ENCODE peak calls at places on chromosomes 11 and 22, in seven cellular contexts. U is IMR-90, X is tibial nerve, O is right lobe of liver, K is gastrocnemius medialis, W is HCT116, I is NB4. B is an unnamed sample.

GRCh38 chr11:43556892-43557291 is 123.6 kb upstream of the HSD17B12 start:
- DNase-seq in X (no peak), U (no peak), K (no peak), O (no peak), W (no peak), I (no peak), B (no peak)

GRCh38 chr11:35144811-35145210 is 5.8 kb downstream of the CD44 start:
- DNase-seq in K (no peak), U (peak; percentile 72), W (no peak), O (no peak), X (no peak), I (peak; percentile 30), B (no peak)

GRCh38 chr11:78370406-78371172 is 47.0 kb downstream of the GAB2 start:
- DNase-seq in W (no peak), U (peak; percentile 41), I (no peak), X (no peak), O (no peak), K (no peak), B (no peak)

GRCh38 chr11:40384991-40385390 is 1074.5 kb downstream of the LRRC4C start:
- DNase-seq in X (no peak), U (peak; percentile 79), W (no peak), I (no peak), O (no peak), K (no peak), B (no peak)

GRCh38 chr11:26960265-26960664 is 33.6 kb upstream of the FIBIN start:
- DNase-seq in I (no peak), X (no peak), O (no peak), W (no peak), K (no peak), U (peak; percentile 43), B (no peak)

GRCh38 chr22:40819741-40820140 is 595 bp upstream of the SLC25A17 start:
- DNase-seq in K (no peak), I (peak; percentile 53), W (no peak), U (peak; percentile 42), O (no peak), X (no peak), B (no peak)

GRCh38 chr11:128055576-128056217 is 531.7 kb downstream of the ETS1 start:
- DNase-seq in I (no peak), X (no peak), K (no peak), U (no peak), W (no peak), O (no peak), B (no peak)

GRCh38 chr11:85922367-85922766 is 67.2 kb downstream of the CCDC83 start:
- DNase-seq in O (no peak), K (no peak), I (no peak), U (no peak), X (no peak), W (no peak), B (no peak)

GRCh38 chr11:76801736-76802135 is 18.6 kb downstream of the TSKU start:
- DNase-seq in U (peak; percentile 59), X (no peak), K (no peak), O (peak; percentile 36), I (no peak), W (no peak), B (no peak)

GRCh38 chr22:28027453-28028448 is 108.7 kb upstream of the PITPNB start:
- DNase-seq in K (peak; percentile 48), O (no peak), X (no peak), W (no peak), U (no peak), I (no peak), B (no peak)

GRCh38 chr11:102798012-102798746 is at the start of gene MMP1:
- DNase-seq in I (no peak), O (no peak), W (no peak), X (no peak), U (peak; percentile 90), K (no peak), B (no peak)

GRCh38 chr22:30605449-30606110 is 1.4 kb upstream of the TCN2 start:
- DNase-seq in O (peak; percentile 58), X (no peak), K (no peak), I (peak; percentile 66), U (peak; percentile 25), W (peak; percentile 52), B (peak; percentile 61)

GRCh38 chr11:78961186-78961782 is 386.6 kb upstream of the NARS2 start:
- DNase-seq in W (peak; percentile 15), K (no peak), U (peak; percentile 46), X (no peak), O (no peak), I (peak; percentile 16), B (peak; percentile 64)

GRCh38 chr11:19218216-19218615 is 16.4 kb upstream of the CSRP3 start:
- DNase-seq in O (no peak), I (no peak), X (no peak), W (no peak), K (peak; percentile 46), U (no peak), B (no peak)

GRCh38 chr22:49547751-49548239 is 279.9 kb downstream of the BRD1 start:
- DNase-seq in I (no peak), W (no peak), X (no peak), K (no peak), U (no peak), O (peak; percentile 31), B (no peak)

GRCh38 chr11:130383363-130384168 is 44.8 kb downstream of the ADAMTS8 start:
- DNase-seq in U (peak; percentile 100), K (peak; percentile 55), X (no peak), W (no peak), O (no peak), I (peak; percentile 72), B (no peak)

GRCh38 chr22:43515411-43515810 is 103.6 kb downstream of the MPPED1 start:
- DNase-seq in K (no peak), W (no peak), I (no peak), X (no peak), O (no peak), U (no peak), B (no peak)

GRCh38 chr22:20091690-20092476 is 11.8 kb downstream of the DGCR8 start:
- DNase-seq in W (no peak), O (no peak), K (no peak), X (no peak), U (no peak), I (no peak), B (no peak)
- TF ChIP-seq POLR2A in W (no peak), O (no peak), K (no peak), X (no peak), U (no peak), I (no peak), B (no peak)

GRCh38 chr11:133911169-133911568 is 45.6 kb downstream of the IGSF9B start:
- DNase-seq in U (no peak), X (no peak), O (no peak), W (no peak), I (peak; percentile 36), K (no peak), B (no peak)
- TF ChIP-seq CTCF in U (no peak), X (no peak), O (no peak), W (peak; percentile 41), I (peak; percentile 39), K (no peak), B (peak; percentile 4)

DNA sequence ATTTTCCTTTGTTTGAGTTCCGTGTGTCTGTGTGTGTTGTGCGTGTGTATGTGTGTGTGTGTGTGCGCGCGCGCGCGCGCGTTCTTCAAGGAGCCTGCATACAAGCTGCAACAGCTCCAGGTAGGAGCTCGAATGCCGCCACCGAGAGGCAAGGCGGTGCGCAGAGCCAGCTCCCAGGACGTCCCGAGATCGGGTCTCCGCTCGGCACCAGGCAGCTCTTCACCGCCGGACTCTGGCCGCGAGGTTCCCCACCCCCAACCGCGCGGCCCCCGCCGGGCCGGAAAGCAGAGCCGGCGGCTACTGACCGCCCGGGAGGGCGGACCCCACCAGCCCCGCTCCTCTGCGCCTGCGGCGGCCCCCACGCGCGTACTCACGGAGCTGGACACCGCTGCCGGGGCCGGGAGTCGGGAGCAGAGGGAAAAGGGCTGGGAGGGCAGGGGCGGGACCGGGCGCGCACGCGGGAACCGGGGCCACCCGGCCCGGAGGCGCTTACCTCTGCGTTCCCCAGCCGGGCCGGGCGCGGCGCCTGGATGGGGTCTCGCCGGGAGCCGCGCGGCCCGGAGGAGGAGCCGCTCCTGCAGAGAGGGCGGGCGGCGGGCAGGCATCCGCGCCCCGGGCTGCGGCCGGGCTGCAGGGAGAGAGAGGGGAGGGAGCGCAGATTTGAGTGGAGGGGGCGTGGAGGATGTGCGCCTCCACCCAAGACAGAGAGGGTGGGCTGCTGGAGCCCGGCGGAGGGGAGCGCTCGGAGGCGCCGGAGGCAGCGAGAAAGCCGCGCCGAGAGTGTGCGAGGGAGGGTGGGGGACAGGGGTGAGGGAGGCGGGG is 40.3 kb upstream of the AKIP1 start:
- DNase-seq in K (no peak), X (peak; percentile 23), U (peak; percentile 75), W (peak; percentile 68), O (peak; percentile 52), I (peak; percentile 47), B (peak; percentile 62)
- TF ChIP-seq POLR2A in K (no peak), X (no peak), U (no peak), W (no peak), O (no peak), I (no peak), B (peak; percentile 28)

DNA sequence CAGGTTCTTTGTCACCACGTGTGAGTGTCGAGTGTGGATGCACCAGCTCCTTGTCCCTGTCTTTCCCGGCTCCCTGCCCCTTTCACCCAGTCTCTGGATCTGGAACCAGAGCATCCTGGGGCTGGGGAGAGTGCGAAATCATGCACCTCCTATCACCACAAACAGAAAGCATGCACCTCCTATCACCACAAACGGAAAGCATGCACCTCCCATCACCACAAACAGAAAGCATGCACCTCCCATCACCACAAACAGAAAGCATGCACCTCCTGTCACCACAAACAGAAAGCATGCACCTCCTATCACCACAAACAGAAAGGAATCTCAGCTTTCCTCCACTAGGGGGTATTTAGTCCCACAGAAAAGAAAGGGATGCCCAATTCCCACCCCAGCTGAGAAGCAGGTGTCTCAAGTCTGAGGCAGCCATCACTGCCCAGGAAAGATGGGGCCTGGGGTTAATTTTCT is 5.9 kb upstream of the GLB1L3 start:
- DNase-seq in K (no peak), O (no peak), I (peak; percentile 27), U (no peak), X (no peak), W (peak; percentile 22), B (no peak)
- TF ChIP-seq CTCF in K (no peak), O (no peak), I (no peak), U (no peak), X (no peak), W (peak; percentile 45), B (no peak)